ENCODE peak calls at places on chromosome 19, in eight cellular contexts. One of them, this sample, is unnamed.

GRCh38 chr19:17642656-17643055 is 45.5 kb downstream of the UNC13A start:
- DNase-seq in foreskin fibroblast: no peak
- DNase-seq in lower lobe of right lung: no peak
- DNase-seq in Peyer's patch: no peak
- DNase-seq in A172: no peak
- DNase-seq in GM23248: no peak
- DNase-seq in neural progenitor cell: no peak
- DNase-seq in activated naive CD8-positive, alpha-beta T cell treated with anti-CD3 and anti-CD28 coated beads, Interleukin-2, amount 50 U/mL, for 24 hours: no peak
- DNase-seq in this sample: no peak

GRCh38 chr19:40671404-40671803 is 19.0 kb downstream of the NUMBL start:
- DNase-seq in A172: no peak
- DNase-seq in Peyer's patch: no peak
- DNase-seq in activated naive CD8-positive, alpha-beta T cell treated with anti-CD3 and anti-CD28 coated beads, Interleukin-2, amount 50 U/mL, for 24 hours: no peak
- DNase-seq in neural progenitor cell: no peak
- DNase-seq in foreskin fibroblast: no peak
- DNase-seq in GM23248: no peak
- DNase-seq in lower lobe of right lung: no peak
- DNase-seq in this sample: no peak

GRCh38 chr19:56751078-56751489 is 79.5 kb upstream of the ZNF835 start:
- DNase-seq in A172: no peak
- DNase-seq in neural progenitor cell: no peak
- DNase-seq in Peyer's patch: no peak
- DNase-seq in foreskin fibroblast: no peak
- DNase-seq in GM23248: no peak
- DNase-seq in activated naive CD8-positive, alpha-beta T cell treated with anti-CD3 and anti-CD28 coated beads, Interleukin-2, amount 50 U/mL, for 24 hours: no peak
- DNase-seq in lower lobe of right lung: no peak
- DNase-seq in this sample: no peak

GRCh38 chr19:9934132-9934950 is 2.0 kb downstream of the OLFM2 start:
- DNase-seq in activated naive CD8-positive, alpha-beta T cell treated with anti-CD3 and anti-CD28 coated beads, Interleukin-2, amount 50 U/mL, for 24 hours: peak; percentile 92
- DNase-seq in neural progenitor cell: peak; percentile 91
- DNase-seq in Peyer's patch: peak; percentile 82
- DNase-seq in A172: peak; percentile 60
- DNase-seq in foreskin fibroblast: peak; percentile 37
- DNase-seq in lower lobe of right lung: peak; percentile 72
- DNase-seq in GM23248: peak; percentile 90
- DNase-seq in this sample: peak; percentile 61

GRCh38 chr19:42111384-42111783 is 20.9 kb downstream of the POU2F2 start:
- DNase-seq in activated naive CD8-positive, alpha-beta T cell treated with anti-CD3 and anti-CD28 coated beads, Interleukin-2, amount 50 U/mL, for 24 hours: no peak
- DNase-seq in Peyer's patch: no peak
- DNase-seq in A172: peak; percentile 27
- DNase-seq in GM23248: peak; percentile 76
- DNase-seq in neural progenitor cell: no peak
- DNase-seq in lower lobe of right lung: no peak
- DNase-seq in foreskin fibroblast: peak; percentile 87
- DNase-seq in this sample: no peak

GRCh38 chr19:41646589-41647204 is 19.8 kb upstream of the CEACAM4 start:
- DNase-seq in Peyer's patch: no peak
- DNase-seq in foreskin fibroblast: no peak
- DNase-seq in activated naive CD8-positive, alpha-beta T cell treated with anti-CD3 and anti-CD28 coated beads, Interleukin-2, amount 50 U/mL, for 24 hours: peak; percentile 69
- DNase-seq in GM23248: peak; percentile 41
- DNase-seq in lower lobe of right lung: peak; percentile 76
- DNase-seq in A172: no peak
- DNase-seq in neural progenitor cell: no peak
- DNase-seq in this sample: no peak

GRCh38 chr19:45593520-45593919 is 8.5 kb downstream of the GPR4 start:
- DNase-seq in neural progenitor cell: no peak
- DNase-seq in A172: no peak
- DNase-seq in Peyer's patch: no peak
- DNase-seq in activated naive CD8-positive, alpha-beta T cell treated with anti-CD3 and anti-CD28 coated beads, Interleukin-2, amount 50 U/mL, for 24 hours: no peak
- DNase-seq in lower lobe of right lung: no peak
- DNase-seq in GM23248: no peak
- DNase-seq in foreskin fibroblast: no peak
- DNase-seq in this sample: no peak

GRCh38 chr19:17078920-17079709 is 3.5 kb downstream of the MYO9B start:
- DNase-seq in Peyer's patch: no peak
- DNase-seq in activated naive CD8-positive, alpha-beta T cell treated with anti-CD3 and anti-CD28 coated beads, Interleukin-2, amount 50 U/mL, for 24 hours: peak; percentile 11
- DNase-seq in neural progenitor cell: peak; percentile 51
- DNase-seq in lower lobe of right lung: no peak
- DNase-seq in A172: peak; percentile 20
- DNase-seq in GM23248: peak; percentile 45
- DNase-seq in foreskin fibroblast: no peak
- DNase-seq in this sample: no peak

GRCh38 chr19:56253737-56254136 is 18.8 kb upstream of the EDDM13 start:
- DNase-seq in activated naive CD8-positive, alpha-beta T cell treated with anti-CD3 and anti-CD28 coated beads, Interleukin-2, amount 50 U/mL, for 24 hours: no peak
- DNase-seq in GM23248: peak; percentile 79
- DNase-seq in lower lobe of right lung: no peak
- DNase-seq in Peyer's patch: no peak
- DNase-seq in A172: peak; percentile 76
- DNase-seq in foreskin fibroblast: peak; percentile 29
- DNase-seq in neural progenitor cell: peak; percentile 56
- DNase-seq in this sample: peak; percentile 23

GRCh38 chr19:10510301-10510802 is 6.9 kb downstream of the S1PR5 start:
- DNase-seq in A172: no peak
- DNase-seq in GM23248: peak; percentile 30
- DNase-seq in foreskin fibroblast: no peak
- DNase-seq in neural progenitor cell: peak; percentile 64
- DNase-seq in activated naive CD8-positive, alpha-beta T cell treated with anti-CD3 and anti-CD28 coated beads, Interleukin-2, amount 50 U/mL, for 24 hours: peak; percentile 72
- DNase-seq in lower lobe of right lung: no peak
- DNase-seq in Peyer's patch: peak; percentile 68
- DNase-seq in this sample: no peak

GRCh38 chr19:35279985-35280821 is 2.1 kb upstream of the HAMP start:
- DNase-seq in GM23248: no peak
- DNase-seq in activated naive CD8-positive, alpha-beta T cell treated with anti-CD3 and anti-CD28 coated beads, Interleukin-2, amount 50 U/mL, for 24 hours: no peak
- DNase-seq in lower lobe of right lung: no peak
- DNase-seq in Peyer's patch: no peak
- DNase-seq in neural progenitor cell: no peak
- DNase-seq in A172: no peak
- DNase-seq in foreskin fibroblast: no peak
- DNase-seq in this sample: no peak

GRCh38 chr19:3358392-3358918 is 7.9 kb upstream of the NFIC start:
- DNase-seq in activated naive CD8-positive, alpha-beta T cell treated with anti-CD3 and anti-CD28 coated beads, Interleukin-2, amount 50 U/mL, for 24 hours: no peak
- DNase-seq in A172: no peak
- DNase-seq in GM23248: no peak
- DNase-seq in Peyer's patch: no peak
- DNase-seq in foreskin fibroblast: no peak
- DNase-seq in lower lobe of right lung: no peak
- DNase-seq in neural progenitor cell: peak; percentile 39
- DNase-seq in this sample: no peak